ENCODE peak calls at places on chromosomes 7 and 10, in nine cellular contexts. Z is gastrocnemius medialis, T is fibroblast of the aortic adventitia, M is tibial artery, I is cardiac muscle cell, R is bronchial epithelial cell, D is kidney epithelial cell, Y is foreskin fibroblast, C is PC-9. W is an unnamed sample.

GRCh38 chr7:151020231-151020630 is 4.1 kb downstream of the ATG9B start:
- DNase-seq in Z (no peak), T (no peak), M (no peak), I (no peak), R (no peak), D (no peak), Y (no peak), C (no peak), W (no peak)

GRCh38 chr7:111180273-111180814 is 89.4 kb downstream of the LRRN3 start:
- DNase-seq in Z (no peak), T (no peak), M (no peak), I (no peak), R (no peak), D (no peak), Y (no peak), C (no peak), W (no peak)

GRCh38 chr10:71419750-71420149 is 23.0 kb downstream of the CDH23 start:
- DNase-seq in Z (no peak), T (no peak), M (no peak), I (no peak), R (no peak), D (no peak), Y (no peak), C (no peak), W (no peak)

GRCh38 chr10:68330852-68331454 is 911 bp upstream of the HNRNPH3 start:
- DNase-seq in Z (no peak), T (peak), M (peak), I (no peak), R (no peak), D (no peak), Y (peak), C (peak), W (no peak)

GRCh38 chr10:75201793-75202307 is 8.7 kb upstream of the VDAC2 start:
- DNase-seq in Z (no peak), T (no peak), M (peak), I (no peak), R (no peak), D (no peak), Y (peak), C (no peak), W (no peak)

GRCh38 chr7:143391462-143392404 is 10.6 kb downstream of the ZYX start:
- DNase-seq in Z (no peak), T (peak), M (peak), I (no peak), R (no peak), D (no peak), Y (peak), C (no peak), W (no peak)

GRCh38 chr10:57098146-57098545 is 737.1 kb upstream of the ZWINT start:
- DNase-seq in Z (no peak), T (no peak), M (no peak), I (no peak), R (no peak), D (no peak), Y (no peak), C (no peak), W (no peak)

GRCh38 chr7:142000244-142000643 is 4.6 kb downstream of the MGAM start:
- DNase-seq in Z (no peak), T (no peak), M (no peak), I (no peak), R (no peak), D (no peak), Y (no peak), C (no peak), W (no peak)

GRCh38 chr7:103150192-103150591 is 1.3 kb upstream of the NAPEPLD start:
- DNase-seq in Z (no peak), T (no peak), M (no peak), I (peak), R (peak), D (no peak), Y (no peak), C (peak), W (no peak)

GRCh38 chr10:95246582-95247051 is 44.2 kb downstream of the PDLIM1 start:
- DNase-seq in Z (peak), T (peak), M (peak), I (peak), R (peak), D (no peak), Y (peak), C (peak), W (peak)

GRCh38 chr10:43576580-43576979 is 2.2 kb upstream of the ZNF239 start:
- DNase-seq in Z (no peak), T (no peak), M (no peak), I (no peak), R (no peak), D (no peak), Y (no peak), C (no peak), W (no peak)

GRCh38 chr7:116528008-116528789 is 3.4 kb downstream of the CAV1 start:
- DNase-seq in Z (peak), T (peak), M (peak), I (no peak), R (peak), D (peak), Y (peak), C (peak), W (peak)

GRCh38 chr10:14093735-14094484 is 236.8 kb downstream of the FRMD4A start:
- DNase-seq in Z (no peak), T (peak), M (no peak), I (peak), R (peak), D (no peak), Y (peak), C (no peak), W (no peak)

GRCh38 chr7:85126383-85126782 is 60.5 kb downstream of the SEMA3D start:
- DNase-seq in Z (no peak), T (no peak), M (no peak), I (no peak), R (no peak), D (no peak), Y (no peak), C (no peak), W (no peak)

GRCh38 chr7:55441668-55442305 is 76.7 kb downstream of the LANCL2 start:
- DNase-seq in Z (no peak), T (peak), M (no peak), I (no peak), R (peak), D (no peak), Y (peak), C (no peak), W (peak)

GRCh38 chr7:92639213-92639896 is 49.2 kb upstream of the FAM133B start:
- DNase-seq in Z (no peak), T (no peak), M (no peak), I (no peak), R (no peak), D (no peak), Y (no peak), C (no peak), W (no peak)

GRCh38 chr10:127556911-127557310 is 7.8 kb downstream of the NPS start:
- DNase-seq in Z (no peak), T (no peak), M (no peak), I (peak), R (no peak), D (no peak), Y (no peak), C (no peak), W (no peak)

GRCh38 chr7:6346581-6346980 is 74.2 kb upstream of the CYTH3 start:
- DNase-seq in Z (no peak), T (no peak), M (no peak), I (no peak), R (no peak), D (no peak), Y (no peak), C (no peak), W (no peak)

GRCh38 chr10:6583447-6583846 is 3.4 kb upstream of the PRKCQ start:
- DNase-seq in Z (no peak), T (no peak), M (no peak), I (no peak), R (no peak), D (no peak), Y (no peak), C (no peak), W (no peak)

GRCh38 chr7:127252736-127253288 is at the start of gene GRM8:
- DNase-seq in Z (no peak), T (peak), M (peak), I (peak), R (no peak), D (no peak), Y (peak), C (peak), W (no peak)

GRCh38 chr10:7507887-7508726 is 97.3 kb upstream of the SFMBT2 start:
- DNase-seq in Z (no peak), T (no peak), M (no peak), I (no peak), R (no peak), D (no peak), Y (no peak), C (no peak), W (no peak)

GRCh38 chr10:113858541-113858940 is 4.1 kb downstream of the NHLRC2 start:
- DNase-seq in Z (no peak), T (peak), M (no peak), I (no peak), R (peak), D (no peak), Y (peak), C (no peak), W (no peak)

GRCh38 chr10:132519382-132520146 is 18.0 kb upstream of the INPP5A start:
- DNase-seq in Z (no peak), T (no peak), M (peak), I (no peak), R (no peak), D (no peak), Y (peak), C (no peak), W (no peak)

GRCh38 chr10:63633677-63634487 is 112.7 kb downstream of the REEP3 start:
- DNase-seq in Z (no peak), T (peak), M (no peak), I (peak), R (peak), D (peak), Y (peak), C (peak), W (no peak)
- TF ChIP-seq CTCF in Z (no peak), T (peak), M (peak), I (peak), R (peak), D (peak), Y (peak), C (peak), W (peak)

GRCh38 chr7:73621168-73622063 is 2.9 kb downstream of the MLXIPL start:
- DNase-seq in Z (no peak), T (no peak), M (no peak), I (no peak), R (no peak), D (no peak), Y (no peak), C (no peak), W (no peak)

GRCh38 chr7:73623798-73624668 is at the start of gene MLXIPL:
- DNase-seq in Z (peak), T (no peak), M (no peak), I (peak), R (peak), D (no peak), Y (peak), C (peak), W (no peak)

GRCh38 chr7:73622909-73623797 is 1.2 kb downstream of the MLXIPL start:
- DNase-seq in Z (peak), T (peak), M (no peak), I (peak), R (no peak), D (no peak), Y (peak), C (no peak), W (no peak)

GRCh38 chr7:73624669-73625001 is 313 bp upstream of the MLXIPL start:
- DNase-seq in Z (no peak), T (no peak), M (no peak), I (no peak), R (no peak), D (no peak), Y (no peak), C (no peak), W (no peak)

DNA sequence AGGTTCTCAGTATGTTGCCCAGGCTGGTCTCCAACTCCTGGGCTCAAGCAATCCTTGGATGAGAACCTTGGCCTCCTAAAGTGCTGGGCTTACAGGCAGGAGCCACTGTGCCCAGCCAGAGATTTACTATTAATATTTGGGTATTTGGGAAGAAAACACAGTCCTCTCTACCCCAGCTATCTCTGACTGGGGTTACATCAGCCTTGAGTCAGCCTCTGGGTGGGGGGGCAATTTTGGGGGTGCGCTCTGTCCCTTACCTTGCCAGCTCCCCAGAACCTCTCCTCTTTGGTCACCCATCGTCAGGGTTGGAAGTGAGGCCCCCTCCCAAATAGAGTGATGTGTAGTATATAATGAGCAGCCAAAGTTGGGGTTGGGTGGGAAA is 1.8 kb downstream of the MLXIPL start:
- DNase-seq in Z (no peak), T (peak), M (no peak), I (no peak), R (no peak), D (no peak), Y (no peak), C (no peak), W (no peak)
- H3K4me3 ChIP-seq in Z (peak), T (no peak), M (no peak), I (no peak), R (no peak), D (no peak), Y (no peak), C (no peak), W (no peak)

DNA sequence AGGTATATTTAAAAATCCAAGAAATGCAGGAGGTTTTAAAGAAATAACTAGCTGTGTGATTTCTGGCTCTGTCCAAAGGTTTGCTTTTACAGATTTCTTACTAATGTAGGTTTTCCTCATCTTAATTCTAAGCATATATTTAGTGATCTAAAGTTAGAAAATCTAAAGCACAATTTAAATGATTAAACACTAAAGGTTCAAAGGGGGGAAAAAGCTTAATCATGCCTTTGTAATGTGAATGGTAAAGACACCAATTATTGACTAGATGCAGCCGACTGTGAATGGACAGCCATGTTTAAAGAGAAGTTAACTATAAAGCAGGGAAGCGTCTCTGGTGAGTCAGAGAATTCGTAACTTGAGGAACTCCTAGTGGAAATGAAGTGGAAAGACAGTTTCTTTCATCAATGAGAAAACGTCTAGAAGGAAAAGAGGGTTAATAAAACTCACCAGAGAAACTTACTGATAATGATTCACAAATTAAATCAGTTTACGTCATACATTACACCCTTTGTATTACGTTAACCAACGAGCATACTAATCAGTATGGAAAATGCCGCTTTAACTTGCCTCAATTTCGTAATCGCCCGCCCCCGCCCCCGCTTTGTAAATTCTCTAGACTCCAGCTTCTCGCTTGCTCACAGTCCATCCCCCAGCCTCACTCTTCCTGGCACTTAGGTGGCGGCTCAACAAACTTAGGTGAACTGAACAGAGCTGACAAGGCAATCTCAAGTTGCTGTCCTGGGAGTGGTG is 1.1 kb upstream of the HBP1 start:
- DNase-seq in Z (no peak), T (peak), M (no peak), I (peak), R (peak), D (peak), Y (peak), C (no peak), W (peak)
- TF ChIP-seq CTCF in Z (no peak), T (peak), M (peak), I (peak), R (peak), D (peak), Y (peak), C (peak), W (peak)

DNA sequence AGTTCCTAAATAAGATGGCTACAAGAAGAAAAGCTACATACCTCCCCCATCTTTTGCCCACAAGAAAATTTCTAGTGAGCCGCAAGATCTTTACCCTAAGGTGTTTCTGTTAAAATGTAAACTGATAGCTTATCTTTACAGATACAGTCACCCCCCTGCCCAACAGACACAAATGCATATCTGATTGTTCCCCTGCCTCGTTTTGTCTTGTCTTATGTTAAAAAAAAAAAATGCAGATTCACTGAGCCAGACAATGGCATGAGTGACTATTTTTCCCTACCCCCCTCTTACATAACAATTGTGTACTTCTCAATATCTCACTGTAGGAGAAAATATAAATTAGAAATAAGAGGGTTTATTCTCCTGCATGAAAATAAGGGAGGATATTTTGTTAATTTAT is 8.5 kb downstream of the ZNF138 start:
- DNase-seq in Z (no peak), T (no peak), M (no peak), I (no peak), R (no peak), D (no peak), Y (no peak), C (no peak), W (no peak)
- H3K4me3 ChIP-seq in Z (no peak), T (no peak), M (no peak), I (no peak), R (no peak), D (no peak), Y (no peak), C (no peak), W (no peak)

GRCh38 chr10:119201233-119201632 is 6.1 kb upstream of the GRK5 start:
- DNase-seq in Z (no peak), T (no peak), M (no peak), I (no peak), R (peak), D (no peak), Y (no peak), C (no peak), W (no peak)

GRCh38 chr10:119203006-119203405 is 4.4 kb upstream of the GRK5 start:
- DNase-seq in Z (no peak), T (peak), M (no peak), I (no peak), R (peak), D (no peak), Y (peak), C (no peak), W (no peak)

GRCh38 chr10:119197921-119198320 is 9.4 kb upstream of the GRK5 start:
- DNase-seq in Z (no peak), T (peak), M (no peak), I (no peak), R (peak), D (no peak), Y (peak), C (no peak), W (no peak)

GRCh38 chr10:119199231-119199992 is 8.0 kb upstream of the GRK5 start:
- DNase-seq in Z (peak), T (peak), M (peak), I (peak), R (peak), D (no peak), Y (peak), C (peak), W (no peak)

DNA sequence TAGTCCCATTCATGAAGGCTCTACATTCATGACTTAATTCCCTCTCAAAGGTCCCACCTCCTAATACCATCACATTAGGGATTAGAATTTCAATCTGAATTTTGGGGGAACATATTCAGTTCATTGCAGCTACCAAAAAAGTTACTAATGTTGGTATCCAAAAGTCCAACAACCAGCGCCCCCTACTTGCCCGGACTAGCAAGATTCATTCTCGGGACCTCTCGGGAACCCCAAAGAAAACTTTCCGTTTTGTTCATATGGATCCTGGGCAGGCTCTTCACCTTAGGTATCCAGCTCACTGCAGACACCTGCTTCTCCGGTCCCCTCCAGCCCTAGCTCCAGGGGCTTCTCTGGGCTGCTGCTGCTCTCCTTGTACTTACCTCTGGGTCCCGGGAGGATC is 8.9 kb upstream of the GRK5 start:
- DNase-seq in Z (no peak), T (no peak), M (peak), I (no peak), R (peak), D (no peak), Y (peak), C (no peak), W (no peak)
- TF ChIP-seq CTCF in Z (no peak), T (peak), M (no peak), I (peak), R (peak), D (peak), Y (peak), C (peak), W (peak)

GRCh38 chr10:107619124-107619523 is 454.6 kb upstream of the SORCS1 start:
- DNase-seq in Z (no peak), T (no peak), M (no peak), I (no peak), R (no peak), D (no peak), Y (no peak), C (no peak), W (no peak)
- H3K4me3 ChIP-seq in Z (no peak), T (no peak), M (no peak), I (no peak), R (no peak), D (no peak), Y (no peak), C (no peak), W (no peak)

GRCh38 chr7:17474724-17475344 is 176.4 kb downstream of the AHR start:
- DNase-seq in Z (no peak), T (no peak), M (no peak), I (no peak), R (no peak), D (no peak), Y (no peak), C (no peak), W (no peak)
- TF ChIP-seq CTCF in Z (no peak), T (peak), M (no peak), I (peak), R (peak), D (peak), Y (peak), C (peak), W (no peak)

DNA sequence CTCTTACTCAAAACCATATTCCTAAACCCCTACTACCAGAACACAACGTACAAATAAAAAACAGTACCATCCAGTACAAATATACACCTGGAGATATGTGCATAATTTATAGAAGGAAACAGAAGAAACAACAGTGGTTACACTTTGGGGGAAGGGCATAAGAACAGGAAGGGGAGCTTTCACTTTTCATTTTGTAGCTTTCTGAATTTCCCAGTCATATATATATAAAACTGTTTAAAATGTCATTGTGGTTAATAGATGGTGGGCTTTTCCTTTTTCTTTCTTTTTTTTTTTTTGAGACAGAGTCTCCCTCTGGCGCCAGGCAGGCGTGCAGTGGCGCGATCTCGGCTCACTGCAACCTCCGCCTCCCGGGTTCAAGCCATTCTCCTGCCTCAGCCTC is 47.2 kb downstream of the MALSU1 start:
- DNase-seq in Z (no peak), T (no peak), M (no peak), I (no peak), R (no peak), D (no peak), Y (no peak), C (no peak), W (no peak)
- H3K4me3 ChIP-seq in Z (no peak), T (no peak), M (peak), I (no peak), R (no peak), D (no peak), Y (no peak), C (peak), W (no peak)